ENCODE peak calls at places on chromosomes 13 and 19, in six cellular contexts. P is hepatocyte, Z is dorsolateral prefrontal cortex, A is keratinocyte, G is HFF-Myc, D is psoas muscle. N is an unnamed sample.

GRCh38 chr13:40776681-40777165 is 5.7 kb upstream of the MRPS31 start:
- DNase-seq in P (no peak), Z (no peak), A (peak; percentile 41), G (no peak), D (no peak), N (no peak)

GRCh38 chr19:40223135-40223822 is 3.2 kb downstream of the CCNP start:
- DNase-seq in P (no peak), Z (no peak), A (no peak), G (no peak), D (no peak), N (no peak)

GRCh38 chr13:28544026-28544425 is 49.1 kb upstream of the FLT1 start:
- DNase-seq in P (no peak), Z (no peak), A (no peak), G (no peak), D (no peak), N (no peak)

GRCh38 chr19:16587031-16588023 is 15.1 kb upstream of the SLC35E1 start:
- DNase-seq in P (no peak), Z (no peak), A (peak; percentile 44), G (no peak), D (no peak), N (no peak)

GRCh38 chr13:109243311-109243951 is 543.0 kb downstream of the IRS2 start:
- DNase-seq in P (peak; percentile 31), Z (no peak), A (peak; percentile 54), G (peak; percentile 81), D (no peak), N (peak; percentile 88)

GRCh38 chr19:32798201-32798600 is 71.4 kb downstream of the SLC7A9 start:
- DNase-seq in P (no peak), Z (no peak), A (no peak), G (no peak), D (no peak), N (no peak)

GRCh38 chr13:46605824-46606554 is 53.0 kb downstream of the LRCH1 start:
- DNase-seq in P (no peak), Z (no peak), A (no peak), G (no peak), D (no peak), N (no peak)

GRCh38 chr13:41668130-41668757 is 210.9 kb downstream of the RGCC start:
- DNase-seq in P (peak; percentile 88), Z (peak; percentile 59), A (peak; percentile 52), G (peak; percentile 80), D (peak; percentile 18), N (peak; percentile 70)

GRCh38 chr13:56561327-56561726 is 579.4 kb upstream of the PRR20A start:
- DNase-seq in P (no peak), Z (no peak), A (no peak), G (no peak), D (no peak), N (peak; percentile 10)

GRCh38 chr13:97892717-97893116 is 60.8 kb upstream of the IPO5 start:
- DNase-seq in P (no peak), Z (no peak), A (no peak), G (no peak), D (no peak), N (no peak)

GRCh38 chr19:18807861-18808331 is 16.8 kb upstream of the COMP start:
- DNase-seq in P (peak; percentile 65), Z (no peak), A (no peak), G (no peak), D (peak; percentile 61), N (no peak)

GRCh38 chr13:45255253-45255987 is 54.6 kb upstream of the KCTD4 start:
- DNase-seq in P (peak; percentile 34), Z (no peak), A (no peak), G (no peak), D (no peak), N (no peak)
- H3K4me3 ChIP-seq in P (no peak overlapping the region), Z (no peak overlapping the region), A (no peak overlapping the region), G (no peak overlapping the region), D (no peak overlapping the region), N (no peak overlapping the region)

GRCh38 chr13:65841156-65841555 is 1389.0 kb downstream of the PCDH9 start:
- DNase-seq in P (no peak), Z (no peak), A (no peak), G (no peak), D (no peak), N (no peak)
- TF ChIP-seq CTCF in P (no peak), Z (no peak), A (no peak), G (no peak), D (no peak), N (no peak)

GRCh38 chr13:26557051-26557392 is 461 bp upstream of the WASF3 start:
- DNase-seq in P (no peak), Z (no peak), A (no peak), G (no peak), D (no peak), N (no peak)

GRCh38 chr13:26557393-26558073 is at the start of gene WASF3:
- DNase-seq in P (peak; percentile 97), Z (peak; percentile 98), A (no peak), G (peak; percentile 71), D (peak; percentile 95), N (peak; percentile 19)

GRCh38 chr13:26560456-26560855 is 3.0 kb downstream of the WASF3 start:
- DNase-seq in P (no peak), Z (no peak), A (no peak), G (no peak), D (no peak), N (no peak)

GRCh38 chr13:26558074-26558805 is 757 bp downstream of the WASF3 start:
- DNase-seq in P (no peak), Z (no peak), A (no peak), G (no peak), D (peak; percentile 31), N (no peak)

GRCh38 chr13:26558912-26559485 is 1.5 kb downstream of the WASF3 start:
- DNase-seq in P (peak; percentile 12), Z (no peak), A (no peak), G (no peak), D (no peak), N (no peak)
- H3K4me3 ChIP-seq in P (peak overlapping the region; percentile 88), Z (peak overlapping the region; percentile 86), A (no peak overlapping the region), G (peak overlapping the region; percentile 80), D (peak overlapping the region; percentile 82), N (no peak overlapping the region)

DNA sequence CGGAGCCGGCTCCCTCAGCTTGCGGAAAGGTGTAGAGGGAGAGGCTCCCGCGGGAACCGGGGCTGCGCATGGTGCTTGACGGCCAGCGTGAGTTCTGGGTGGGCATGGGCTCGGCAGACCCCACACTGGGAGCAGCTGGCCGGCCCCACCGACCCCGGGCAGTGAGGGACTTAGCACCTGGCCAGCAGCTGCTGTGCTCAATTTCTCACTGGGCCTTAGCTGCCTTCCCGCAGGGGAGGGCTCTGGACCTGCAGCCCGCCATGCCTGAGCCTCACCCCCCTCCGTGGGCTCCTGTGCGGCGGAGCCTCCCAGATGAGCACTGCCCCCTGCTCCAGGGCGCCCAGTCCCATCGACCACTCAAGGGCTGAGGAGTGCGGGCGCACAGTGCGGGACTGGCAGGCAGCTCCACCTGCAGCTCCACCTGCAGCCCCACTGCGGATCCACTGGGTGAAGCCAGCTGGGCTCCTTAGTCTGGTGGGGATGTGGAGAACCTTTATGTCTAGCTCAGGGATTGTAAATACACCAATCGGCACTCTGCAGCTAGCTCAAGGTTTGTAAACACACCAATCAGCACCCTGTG is 1141.8 kb downstream of the PCDH17 start:
- DNase-seq in P (no peak), Z (no peak), A (no peak), G (no peak), D (no peak), N (no peak)
- TF ChIP-seq CTCF in P (no peak), Z (no peak), A (no peak), G (no peak), D (no peak), N (no peak)

DNA sequence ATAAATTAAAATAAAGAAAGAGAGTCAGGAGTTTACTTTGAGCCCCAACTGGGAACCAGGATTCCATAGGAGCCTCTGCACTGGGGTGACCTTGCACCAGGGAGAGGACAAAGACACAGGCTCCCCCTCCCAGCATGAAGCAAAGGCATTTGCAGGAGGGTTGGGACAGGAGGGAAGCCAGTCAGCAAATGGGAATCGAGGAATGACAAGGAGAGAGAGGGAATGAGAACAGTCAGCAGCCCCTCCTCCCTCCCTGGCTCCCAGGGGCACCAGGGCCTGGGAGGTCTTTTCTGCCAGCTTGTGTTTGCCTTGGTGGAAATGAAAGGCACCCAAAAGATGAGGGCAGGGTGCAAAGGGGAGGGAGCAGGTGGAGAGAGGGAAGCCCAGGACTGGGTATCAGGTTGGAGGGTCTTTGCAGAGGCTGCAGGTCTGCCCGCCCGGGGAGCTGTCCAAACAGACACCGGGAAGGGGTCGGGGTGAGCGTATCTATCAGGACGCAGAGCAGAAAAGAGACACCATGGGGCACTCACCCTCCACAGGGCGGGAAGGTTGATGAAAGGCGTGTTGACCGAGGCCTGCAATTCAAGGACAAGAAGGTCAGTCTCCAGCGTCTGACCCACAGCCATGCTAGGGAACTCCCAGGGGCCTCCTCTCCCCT is 3.8 kb downstream of the SBSN start:
- DNase-seq in P (no peak), Z (no peak), A (no peak), G (no peak), D (no peak), N (no peak)
- H3K4me3 ChIP-seq in P (no peak overlapping the region), Z (no peak overlapping the region), A (no peak overlapping the region), G (no peak overlapping the region), D (no peak overlapping the region), N (no peak overlapping the region)